ENCODE peak calls at places on chromosome 6, in seven cellular contexts. S is mesendoderm, W is mesenchymal stem cell, O is H1, L is neuronal stem cell, R is IMR-90, X is H9. A is an unnamed sample.

GRCh38 chr6:82741325-82741995 is 324.2 kb downstream of the UBE3D start:
- DNase-seq in S (no peak), W (peak), O (no peak), L (no peak), R (no peak), X (no peak), A (no peak)

GRCh38 chr6:3825851-3826581 is 23.2 kb upstream of the FAM50B start:
- DNase-seq in S (peak), W (peak), O (no peak), L (no peak), R (peak), X (no peak), A (peak)

GRCh38 chr6:162512744-162513143 is 214.8 kb downstream of the PRKN start:
- DNase-seq in S (no peak), W (no peak), O (no peak), L (no peak), R (no peak), X (no peak), A (no peak)

GRCh38 chr6:2465336-2465735 is 219.9 kb upstream of the GMDS start:
- DNase-seq in S (no peak), W (no peak), O (no peak), L (no peak), R (no peak), X (no peak), A (no peak)

GRCh38 chr6:166056637-166057036 is 111.0 kb downstream of the TBXT start:
- DNase-seq in S (no peak), W (no peak), O (no peak), L (no peak), R (peak), X (no peak), A (no peak)

GRCh38 chr6:137530404-137530803 is 36.2 kb upstream of the OLIG3 start:
- DNase-seq in S (no peak), W (no peak), O (no peak), L (no peak), R (no peak), X (no peak), A (no peak)

GRCh38 chr6:4760773-4761172 is 15.4 kb upstream of the CDYL start:
- DNase-seq in S (no peak), W (no peak), O (no peak), L (no peak), R (no peak), X (no peak), A (no peak)

GRCh38 chr6:159720708-159721107 is 6.6 kb upstream of the WTAP start:
- DNase-seq in S (peak), W (peak), O (no peak), L (peak), R (no peak), X (no peak), A (peak)

GRCh38 chr6:136656121-136656520 is 105.9 kb upstream of the MAP7 start:
- DNase-seq in S (no peak), W (no peak), O (no peak), L (no peak), R (no peak), X (no peak), A (no peak)

GRCh38 chr6:75244063-75244575 is 518 bp upstream of the COX7A2 start:
- DNase-seq in S (no peak), W (no peak), O (no peak), L (no peak), R (peak), X (no peak), A (no peak)

GRCh38 chr6:138160329-138161117 is 1.2 kb upstream of the ARFGEF3 start:
- DNase-seq in S (peak), W (no peak), O (no peak), L (no peak), R (no peak), X (no peak), A (no peak)

GRCh38 chr6:132971676-132972075 is 157.3 kb downstream of the RPS12 start:
- DNase-seq in S (no peak), W (no peak), O (no peak), L (no peak), R (no peak), X (no peak), A (no peak)

GRCh38 chr6:90894285-90895144 is 307.6 kb upstream of the MAP3K7 start:
- DNase-seq in S (peak), W (no peak), O (no peak), L (no peak), R (no peak), X (no peak), A (no peak)

GRCh38 chr6:13794184-13794583 is 20.2 kb downstream of the MCUR1 start:
- DNase-seq in S (peak), W (peak), O (no peak), L (no peak), R (peak), X (no peak), A (no peak)

GRCh38 chr6:161137839-161138544 is 135.9 kb downstream of the AGPAT4 start:
- DNase-seq in S (no peak), W (no peak), O (no peak), L (no peak), R (peak), X (no peak), A (no peak)

GRCh38 chr6:27966044-27966443 is 9.0 kb downstream of the OR2B6 start:
- DNase-seq in S (no peak), W (no peak), O (no peak), L (no peak), R (no peak), X (no peak), A (no peak)

GRCh38 chr6:94727710-94728109 is 849.6 kb upstream of the MANEA start:
- DNase-seq in S (peak), W (no peak), O (no peak), L (no peak), R (no peak), X (no peak), A (no peak)
- H2BK120ac ChIP-seq in S (no peak), W (no peak), O (no peak), L (no peak), R (no peak), X (no peak), A (no peak)

DNA sequence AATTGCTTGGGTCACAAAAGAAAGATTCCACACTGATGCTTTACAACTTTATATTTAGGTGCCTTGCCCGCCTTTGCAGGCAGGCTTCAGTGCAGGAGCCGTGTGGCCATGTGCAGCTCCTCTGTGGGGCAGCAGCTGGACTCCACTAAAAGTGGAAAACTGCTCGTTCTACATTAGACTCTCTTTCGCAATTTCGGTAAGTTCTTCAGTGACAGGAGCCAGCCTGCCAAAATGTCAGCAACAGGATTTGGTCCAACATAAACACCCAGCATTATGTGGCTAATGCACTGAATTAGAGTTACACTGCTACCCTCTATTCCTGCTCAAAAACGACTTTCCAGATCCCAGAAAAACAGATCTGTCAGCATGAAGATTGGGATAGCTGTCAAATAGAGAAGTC is 174.4 kb upstream of the KCNK16 start:
- DNase-seq in S (no peak), W (peak), O (no peak), L (no peak), R (no peak), X (no peak), A (no peak)
- H2BK120ac ChIP-seq in S (no peak), W (peak), O (no peak), L (no peak), R (no peak), X (no peak), A (no peak)

DNA sequence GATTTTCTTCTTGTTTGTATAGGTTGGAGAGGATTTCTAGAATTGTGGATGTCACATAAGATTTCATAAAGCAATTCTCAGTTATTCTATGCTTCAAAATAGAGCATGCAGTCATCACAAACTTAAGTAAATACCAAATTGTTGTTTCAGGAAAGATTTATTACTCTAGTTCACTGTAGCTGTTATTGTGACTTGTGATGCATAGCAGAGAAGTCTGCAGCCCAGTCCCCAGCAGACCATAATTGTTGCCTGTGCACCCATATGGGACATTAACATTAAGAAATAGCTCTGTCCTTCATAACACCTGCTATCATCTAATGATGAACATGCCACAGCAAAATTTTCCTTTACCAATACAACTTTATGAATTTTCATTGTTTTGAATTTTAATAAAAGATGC is 228.0 kb upstream of the FAM83B start:
- DNase-seq in S (no peak), W (peak), O (no peak), L (no peak), R (no peak), X (no peak), A (no peak)
- H2BK120ac ChIP-seq in S (no peak), W (no peak), O (no peak), L (no peak), R (peak), X (no peak), A (no peak)

GRCh38 chr6:11952291-11952690 is 59.8 kb upstream of the HIVEP1 start:
- DNase-seq in S (no peak), W (no peak), O (no peak), L (no peak), R (no peak), X (no peak), A (no peak)
- H2BK120ac ChIP-seq in S (no peak), W (no peak), O (no peak), L (no peak), R (no peak), X (no peak), A (no peak)

GRCh38 chr6:8858854-8859257 is 423.5 kb upstream of the SLC35B3 start:
- DNase-seq in S (no peak), W (no peak), O (no peak), L (no peak), R (no peak), X (no peak), A (no peak)
- H2BK120ac ChIP-seq in S (no peak), W (no peak), O (no peak), L (no peak), R (no peak), X (no peak), A (no peak)

DNA sequence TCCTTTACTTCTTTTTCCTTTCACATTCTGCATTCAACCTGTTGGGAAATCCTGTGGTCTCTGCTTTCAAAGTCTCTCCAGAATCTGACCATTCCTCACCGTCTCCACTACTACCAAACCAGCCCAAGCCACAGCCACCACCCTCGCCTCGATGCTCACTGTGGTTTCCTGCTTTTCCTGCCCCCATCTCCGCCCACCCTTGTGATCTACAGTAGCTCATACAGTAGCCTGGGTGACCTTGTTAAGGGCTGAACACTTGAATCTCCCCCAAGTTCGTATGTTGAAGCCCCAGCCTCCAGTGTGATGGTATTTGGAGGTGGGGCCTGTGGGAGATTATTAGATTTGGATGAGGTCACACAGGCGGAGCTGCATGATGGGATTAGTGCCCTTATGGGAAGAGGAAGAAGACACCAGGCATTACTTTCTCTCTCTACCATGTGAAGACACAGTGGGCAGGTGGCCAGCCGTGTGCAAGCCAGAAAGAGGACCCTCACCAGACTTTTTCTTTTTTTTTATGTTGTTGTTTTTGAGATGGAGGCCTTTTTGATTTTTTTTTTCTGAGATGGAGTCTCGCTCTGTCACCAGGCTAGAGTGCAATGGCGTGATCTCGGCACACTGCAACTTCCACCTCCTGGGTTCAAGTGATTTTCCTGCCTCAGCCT is 188.9 kb upstream of the UST start:
- DNase-seq in S (peak), W (peak), O (no peak), L (no peak), R (no peak), X (no peak), A (no peak)
- H2BK120ac ChIP-seq in S (no peak), W (no peak), O (no peak), L (no peak), R (no peak), X (no peak), A (no peak)

GRCh38 chr6:24749292-24749691 is 25.4 kb upstream of the GMNN start:
- DNase-seq in S (no peak), W (no peak), O (no peak), L (no peak), R (no peak), X (no peak), A (no peak)

GRCh38 chr6:24743944-24744335 is 25.0 kb upstream of the C6orf62 start:
- DNase-seq in S (no peak), W (no peak), O (no peak), L (no peak), R (no peak), X (no peak), A (no peak)

GRCh38 chr6:24740861-24741260 is 21.9 kb upstream of the C6orf62 start:
- DNase-seq in S (no peak), W (no peak), O (no peak), L (no peak), R (peak), X (no peak), A (no peak)

GRCh38 chr6:24743265-24743943 is 24.4 kb upstream of the C6orf62 start:
- DNase-seq in S (peak), W (peak), O (no peak), L (no peak), R (peak), X (no peak), A (peak)

DNA sequence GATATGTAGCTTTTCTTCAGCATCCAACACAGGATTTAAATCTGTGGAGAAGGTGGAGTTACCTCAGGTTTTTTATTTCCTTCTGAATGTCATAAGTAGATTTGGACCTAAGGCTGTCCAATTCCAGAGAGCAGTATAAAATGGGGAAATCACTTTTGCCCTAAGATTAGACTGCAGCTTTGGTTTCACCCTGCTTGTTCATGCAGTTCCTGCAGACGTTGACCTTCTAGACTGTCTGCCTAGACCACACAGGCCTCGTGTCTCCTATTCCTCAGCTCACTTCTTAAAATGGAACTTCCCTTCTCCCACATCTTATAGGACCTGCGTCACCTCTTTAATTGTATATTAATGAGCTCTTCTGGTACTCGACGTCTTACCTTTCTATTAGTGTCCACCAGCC is 26.0 kb upstream of the C6orf62 start:
- DNase-seq in S (no peak), W (no peak), O (no peak), L (no peak), R (no peak), X (no peak), A (peak)
- H2BK120ac ChIP-seq in S (no peak), W (no peak), O (no peak), L (no peak), R (peak), X (no peak), A (no peak)

GRCh38 chr6:101398716-101399626 is 5.5 kb downstream of the GRIK2 start:
- DNase-seq in S (no peak), W (no peak), O (no peak), L (no peak), R (peak), X (peak), A (no peak)

GRCh38 chr6:101395345-101395744 is 1.8 kb downstream of the GRIK2 start:
- DNase-seq in S (no peak), W (no peak), O (no peak), L (no peak), R (no peak), X (no peak), A (no peak)

GRCh38 chr6:101396552-101397173 is 3.2 kb downstream of the GRIK2 start:
- DNase-seq in S (peak), W (peak), O (no peak), L (peak), R (peak), X (peak), A (peak)

GRCh38 chr6:101399627-101399955 is 6.1 kb downstream of the GRIK2 start:
- DNase-seq in S (no peak), W (no peak), O (no peak), L (no peak), R (no peak), X (peak), A (no peak)

GRCh38 chr6:101397199-101397598 is 3.7 kb downstream of the GRIK2 start:
- DNase-seq in S (peak), W (no peak), O (no peak), L (no peak), R (peak), X (no peak), A (peak)
- H2BK120ac ChIP-seq in S (no peak), W (no peak), O (no peak), L (no peak), R (no peak), X (no peak), A (no peak)

GRCh38 chr6:95249176-95249575 is 328.2 kb upstream of the MANEA start:
- DNase-seq in S (no peak), W (peak), O (no peak), L (no peak), R (peak), X (no peak), A (no peak)
- H2BK120ac ChIP-seq in S (no peak), W (no peak), O (no peak), L (no peak), R (peak), X (no peak), A (no peak)

A was measured in trophoblast cell.